ENCODE peak calls at places on chromosome 11, in eight cellular contexts. Z is kidney epithelial cell, N is spleen, D is neural progenitor cell, L is cardiac muscle cell, T is AG04450, A is colonic mucosa, P is A549. C is an unnamed sample.

GRCh38 chr11:78532991-78533861 is 41.4 kb downstream of the NARS2 start:
- DNase-seq in P (no peak), L (no peak), Z (no peak), D (no peak), N (no peak), A (no peak), T (no peak), C (no peak)

GRCh38 chr11:35802672-35803071 is 140.1 kb downstream of the TRIM44 start:
- DNase-seq in P (no peak), N (no peak), Z (no peak), D (no peak), A (no peak), T (no peak), L (no peak), C (no peak)

GRCh38 chr11:47415949-47416472 is 7.6 kb downstream of the SLC39A13 start:
- DNase-seq in T (peak), P (peak), A (peak), N (no peak), L (peak), Z (peak), D (peak), C (no peak)

GRCh38 chr11:92556435-92556834 is 331.8 kb downstream of the FAT3 start:
- DNase-seq in N (no peak), Z (peak), T (no peak), D (peak), L (peak), A (no peak), P (peak), C (no peak)

GRCh38 chr11:27184458-27185312 is 144.1 kb downstream of the BBOX1 start:
- DNase-seq in D (no peak), N (no peak), P (no peak), A (no peak), T (no peak), L (peak), Z (no peak), C (no peak)

GRCh38 chr11:68204402-68204801 is 8.7 kb downstream of the KMT5B start:
- DNase-seq in T (no peak), P (no peak), N (peak), A (no peak), L (no peak), Z (no peak), D (no peak), C (no peak)

GRCh38 chr11:47595029-47595428 is 818 bp upstream of the C1QTNF4 start:
- DNase-seq in N (no peak), A (no peak), P (no peak), Z (no peak), T (no peak), D (no peak), L (no peak), C (no peak)

GRCh38 chr11:121300313-121300971 is 7.9 kb downstream of the SC5D start:
- DNase-seq in A (no peak), T (no peak), L (peak), N (no peak), Z (no peak), P (no peak), D (no peak), C (no peak)

GRCh38 chr11:28176231-28176853 is 68.2 kb downstream of the METTL15 start:
- DNase-seq in P (no peak), A (no peak), Z (no peak), T (no peak), D (no peak), N (no peak), L (no peak), C (no peak)

GRCh38 chr11:96065379-96065778 is 141.5 kb upstream of the MTMR2 start:
- DNase-seq in T (no peak), P (no peak), A (no peak), Z (no peak), N (no peak), L (no peak), D (no peak), C (no peak)

GRCh38 chr11:128040603-128041002 is 546.8 kb downstream of the ETS1 start:
- DNase-seq in Z (no peak), D (no peak), P (no peak), N (no peak), L (peak), T (no peak), A (no peak), C (no peak)

GRCh38 chr11:11620251-11620965 is 1.4 kb downstream of the GALNT18 start:
- DNase-seq in T (no peak), A (peak), N (peak), P (peak), L (no peak), D (peak), Z (no peak), C (no peak)

GRCh38 chr11:109644158-109644557 is 222.2 kb downstream of the C11orf87 start:
- DNase-seq in A (no peak), Z (no peak), N (no peak), P (no peak), T (no peak), L (peak), D (peak), C (no peak)

GRCh38 chr11:134478611-134479010 is 66.6 kb upstream of the B3GAT1 start:
- DNase-seq in N (no peak), D (no peak), Z (no peak), A (no peak), T (no peak), P (no peak), L (no peak), C (no peak)

GRCh38 chr11:56163804-56164203 is 3.7 kb upstream of the OR8K5 start:
- DNase-seq in D (no peak), Z (no peak), T (no peak), N (no peak), L (no peak), P (no peak), A (no peak), C (no peak)

GRCh38 chr11:95459268-95460040 is 228.5 kb upstream of the SESN3 start:
- DNase-seq in Z (no peak), T (no peak), D (no peak), N (no peak), P (no peak), L (peak), A (no peak), C (no peak)

GRCh38 chr11:6225896-6226295 is 8.5 kb downstream of the FHIP1B start:
- DNase-seq in P (no peak), A (peak), T (no peak), N (no peak), L (no peak), D (no peak), Z (no peak), C (no peak)

GRCh38 chr11:76086713-76087635 is 119.3 kb downstream of the WNT11 start:
- DNase-seq in N (no peak), A (no peak), L (no peak), T (peak), P (no peak), D (no peak), Z (no peak), C (peak)

GRCh38 chr11:116707250-116707649 is 65.5 kb downstream of the BUD13 start:
- DNase-seq in P (no peak), N (no peak), T (no peak), A (peak), D (no peak), Z (no peak), L (no peak), C (no peak)

GRCh38 chr11:113906038-113906437 is 1.4 kb downstream of the HTR3B start:
- DNase-seq in Z (no peak), L (peak), N (no peak), A (peak), P (peak), T (peak), D (peak), C (no peak)

GRCh38 chr11:133362156-133362555 is 170.1 kb downstream of the OPCML start:
- DNase-seq in A (no peak), D (no peak), T (no peak), Z (no peak), L (no peak), P (no peak), N (no peak), C (no peak)

GRCh38 chr11:58770627-58771457 is 39.1 kb upstream of the GLYAT start:
- DNase-seq in Z (no peak), A (no peak), P (peak), L (no peak), T (no peak), D (no peak), N (no peak), C (no peak)

GRCh38 chr11:9851366-9851765 is 187.5 kb downstream of the SWAP70 start:
- DNase-seq in L (peak), N (no peak), D (no peak), Z (no peak), T (no peak), P (no peak), A (no peak), C (peak)

GRCh38 chr11:59822989-59823566 is 12.5 kb upstream of the MRPL16 start:
- DNase-seq in D (peak), P (peak), L (peak), T (peak), A (peak), Z (peak), N (no peak), C (no peak)

GRCh38 chr11:61752117-61752924 is at the start of gene MYRF:
- DNase-seq in L (peak), N (peak), A (peak), P (no peak), D (peak), T (no peak), Z (no peak), C (no peak)

GRCh38 chr11:123419720-123420466 is 10.2 kb upstream of the GRAMD1B start:
- DNase-seq in T (no peak), A (peak), N (no peak), Z (no peak), P (no peak), D (no peak), L (no peak), C (no peak)

GRCh38 chr11:22626573-22627239 is 1.1 kb upstream of the FANCF start:
- DNase-seq in A (no peak), T (no peak), N (peak), D (no peak), Z (no peak), L (peak), P (no peak), C (no peak)

GRCh38 chr11:132784441-132784840 is 747.9 kb downstream of the OPCML start:
- DNase-seq in N (no peak), P (no peak), Z (no peak), L (peak), D (no peak), T (no peak), A (no peak), C (no peak)

GRCh38 chr11:102171101-102171500 is 60.9 kb downstream of the YAP1 start:
- DNase-seq in L (peak), T (no peak), P (no peak), Z (no peak), D (no peak), A (no peak), N (no peak), C (peak)

GRCh38 chr11:57434640-57435546 is 8.0 kb upstream of the SLC43A3 start:
- DNase-seq in D (no peak), L (peak), N (no peak), A (no peak), P (peak), Z (peak), T (peak), C (peak)

DNA sequence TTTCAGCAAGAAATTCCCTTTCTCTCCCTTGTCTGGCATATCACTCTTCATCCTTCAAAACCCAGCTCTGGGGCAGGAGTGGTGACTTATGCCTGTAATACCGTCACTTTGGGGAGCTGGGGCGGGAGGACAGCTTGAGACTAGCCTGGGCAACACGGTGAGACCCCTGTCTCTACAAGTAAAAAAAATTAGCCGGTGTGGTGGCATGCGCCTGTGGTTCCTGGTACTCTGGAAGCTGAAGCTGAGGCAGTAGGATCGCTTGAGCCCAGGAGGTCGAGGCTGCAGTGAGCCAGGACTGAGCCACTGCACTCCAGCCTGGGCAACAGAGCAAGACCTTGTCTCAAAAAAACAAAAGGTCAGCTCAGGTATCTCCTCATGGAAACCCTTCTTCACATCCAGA is 1.4 kb upstream of the RCE1 start:
- DNase-seq in A (no peak), L (no peak), P (no peak), T (no peak), N (no peak), D (no peak), Z (no peak), C (no peak)
- H3K4me3 ChIP-seq in A (peak), L (peak), P (peak), T (peak), N (peak), D (peak), Z (peak), C (peak)

GRCh38 chr11:2144549-2145220 is 5.5 kb upstream of the IGF2 start:
- DNase-seq in N (no peak), D (no peak), P (no peak), Z (no peak), T (no peak), A (no peak), L (no peak), C (no peak)
- H3K4me3 ChIP-seq in N (peak), D (no peak), P (no peak), Z (no peak), T (no peak), A (no peak), L (no peak), C (no peak)

GRCh38 chr11:7250166-7250565 is 1.5 kb upstream of the SYT9 start:
- DNase-seq in A (no peak), T (no peak), D (no peak), Z (no peak), L (no peak), P (no peak), N (no peak), C (no peak)

GRCh38 chr11:7254731-7255291 is 3.1 kb downstream of the SYT9 start:
- DNase-seq in L (no peak), T (no peak), N (no peak), P (no peak), Z (no peak), A (no peak), D (no peak), C (no peak)

GRCh38 chr11:7251487-7251835 is 243 bp upstream of the SYT9 start:
- DNase-seq in D (no peak), A (no peak), P (no peak), N (no peak), L (no peak), T (no peak), Z (no peak), C (no peak)

GRCh38 chr11:7251836-7252682 is at the start of gene SYT9:
- DNase-seq in P (peak), N (peak), D (peak), L (peak), A (peak), T (no peak), Z (no peak), C (no peak)

DNA sequence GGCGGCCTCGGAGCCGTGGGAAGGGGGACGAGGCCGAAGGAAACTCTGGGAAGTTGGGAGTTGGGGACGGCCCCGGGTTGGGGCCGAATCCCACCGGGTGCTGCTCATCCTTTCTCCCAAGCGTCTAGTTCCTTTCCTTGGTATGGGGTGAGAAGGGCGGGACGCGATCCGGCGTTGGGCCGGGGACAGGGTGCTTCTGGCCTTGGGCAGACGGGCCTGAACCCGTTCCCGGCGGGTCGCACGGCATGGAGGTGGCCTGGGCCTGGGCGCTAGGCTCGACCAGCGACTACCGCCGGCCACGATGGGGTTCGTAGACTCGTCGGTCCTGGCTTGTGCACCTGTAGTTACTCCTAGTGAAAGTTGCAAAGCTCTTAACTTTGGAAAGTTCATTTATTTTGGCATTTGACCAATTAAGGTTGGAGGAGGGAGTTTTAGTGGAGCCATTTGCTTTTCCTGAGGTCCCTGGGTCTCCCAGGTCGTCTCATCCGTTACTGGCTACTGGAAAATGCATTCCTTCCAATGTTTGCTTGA is 1.0 kb downstream of the SYT9 start:
- DNase-seq in T (no peak), Z (no peak), P (no peak), A (no peak), N (no peak), D (peak), L (no peak), C (no peak)
- H3K4me3 ChIP-seq in T (no peak), Z (peak), P (peak), A (peak), N (peak), D (peak), L (peak), C (no peak)

GRCh38 chr11:111935331-111936044 is 1.7 kb upstream of the DIXDC1 start:
- DNase-seq in Z (no peak), N (no peak), A (no peak), L (peak), P (no peak), D (no peak), T (no peak), C (no peak)
- H3K4me3 ChIP-seq in Z (no peak), N (no peak), A (no peak), L (no peak), P (no peak), D (no peak), T (no peak), C (no peak)

DNA sequence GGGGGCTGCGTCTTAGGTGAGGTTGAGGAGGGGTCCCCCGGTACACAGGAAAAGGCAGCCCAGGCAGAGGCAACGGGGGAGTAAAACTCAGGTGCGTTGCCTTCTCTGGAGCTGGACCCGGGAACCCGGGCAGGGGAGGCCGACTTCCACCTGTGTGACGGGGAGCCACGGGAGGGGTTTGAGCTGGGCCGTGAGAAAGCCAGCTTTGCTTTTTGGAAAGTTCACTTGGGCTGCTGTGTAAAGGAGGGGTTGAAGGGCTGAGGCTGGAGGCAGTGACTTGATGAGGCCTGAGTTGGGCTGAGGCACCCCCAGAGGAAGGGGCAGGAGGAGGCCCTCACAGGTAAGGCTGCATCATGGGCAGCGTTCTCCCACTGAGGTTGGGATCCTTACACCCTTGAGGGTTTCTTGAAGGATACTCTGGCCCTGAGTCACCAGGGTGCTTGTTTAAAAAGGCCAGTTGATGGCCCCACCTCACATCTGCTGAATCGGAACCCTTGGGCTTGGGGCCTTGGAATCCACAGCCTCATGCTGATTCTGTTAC is 47.2 kb downstream of the CHRDL2 start:
- DNase-seq in L (no peak), A (no peak), T (no peak), P (no peak), N (peak), D (no peak), Z (no peak), C (no peak)
- H3K4me3 ChIP-seq in L (no peak), A (no peak), T (no peak), P (no peak), N (peak), D (peak), Z (no peak), C (peak)

GRCh38 chr11:1335811-1336761 is 26.7 kb upstream of the TOLLIP start:
- DNase-seq in N (peak), T (peak), Z (no peak), D (peak), A (peak), P (peak), L (peak), C (peak)
- H3K4me3 ChIP-seq in N (peak), T (peak), Z (peak), D (peak), A (peak), P (peak), L (peak), C (peak)

C was measured in AG04449.